ENCODE peak calls at places on chromosomes 5 and 9, in six cellular contexts. One of them, this sample, is unnamed. For H3K4me1, the result is how much of the 10 kb centered on the place peaks cover.

GRCh38 chr9:16207161-16207560 is 654.3 kb downstream of the CCDC171 start:
- DNase-seq in tibial artery: peak
- DNase-seq in uterus: peak
- DNase-seq in DND-41: peak
- DNase-seq in astrocyte: peak
- DNase-seq in sigmoid colon: peak
- DNase-seq in this sample: no peak

GRCh38 chr9:113621309-113621791 is 157.8 kb downstream of the RGS3 start:
- DNase-seq in tibial artery: peak
- DNase-seq in uterus: peak
- DNase-seq in DND-41: no peak
- DNase-seq in astrocyte: peak
- DNase-seq in sigmoid colon: peak
- DNase-seq in this sample: no peak

GRCh38 chr9:135077497-135078200 is 9.8 kb upstream of the OLFM1 start:
- DNase-seq in tibial artery: no peak
- DNase-seq in uterus: peak
- DNase-seq in DND-41: peak
- DNase-seq in astrocyte: no peak
- DNase-seq in sigmoid colon: peak
- DNase-seq in this sample: no peak

GRCh38 chr5:1262381-1262780 is 32.5 kb downstream of the TERT start:
- DNase-seq in tibial artery: no peak
- DNase-seq in uterus: no peak
- DNase-seq in DND-41: peak
- DNase-seq in astrocyte: no peak
- DNase-seq in sigmoid colon: no peak
- DNase-seq in this sample: no peak

GRCh38 chr5:68303038-68303738 is 87.6 kb downstream of the PIK3R1 start:
- DNase-seq in tibial artery: no peak
- DNase-seq in uterus: no peak
- DNase-seq in DND-41: no peak
- DNase-seq in astrocyte: peak
- DNase-seq in sigmoid colon: no peak
- DNase-seq in this sample: no peak

GRCh38 chr5:107290780-107291398 is 379.8 kb downstream of the EFNA5 start:
- DNase-seq in tibial artery: no peak
- DNase-seq in uterus: no peak
- DNase-seq in DND-41: no peak
- DNase-seq in astrocyte: no peak
- DNase-seq in sigmoid colon: no peak
- DNase-seq in this sample: no peak

GRCh38 chr5:3893975-3894374 is 298.3 kb downstream of the IRX1 start:
- DNase-seq in tibial artery: no peak
- DNase-seq in uterus: no peak
- DNase-seq in DND-41: no peak
- DNase-seq in astrocyte: no peak
- DNase-seq in sigmoid colon: no peak
- DNase-seq in this sample: no peak

GRCh38 chr9:108182950-108183381 is 672.8 kb downstream of the ACTL7B start:
- DNase-seq in tibial artery: peak
- DNase-seq in uterus: no peak
- DNase-seq in DND-41: no peak
- DNase-seq in astrocyte: peak
- DNase-seq in sigmoid colon: no peak
- DNase-seq in this sample: no peak

GRCh38 chr5:133480866-133481265 is 131.5 kb downstream of the FSTL4 start:
- DNase-seq in tibial artery: no peak
- DNase-seq in uterus: no peak
- DNase-seq in DND-41: no peak
- DNase-seq in astrocyte: no peak
- DNase-seq in sigmoid colon: no peak
- DNase-seq in this sample: no peak

GRCh38 chr9:94084314-94084713 is at the start of gene PTPDC1:
- DNase-seq in tibial artery: no peak
- DNase-seq in uterus: no peak
- DNase-seq in DND-41: no peak
- DNase-seq in astrocyte: peak
- DNase-seq in sigmoid colon: no peak
- DNase-seq in this sample: no peak

GRCh38 chr5:170273968-170274710 is 23.4 kb downstream of the LCP2 start:
- DNase-seq in tibial artery: no peak
- DNase-seq in uterus: no peak
- DNase-seq in DND-41: peak
- DNase-seq in astrocyte: no peak
- DNase-seq in sigmoid colon: peak
- DNase-seq in this sample: no peak

GRCh38 chr9:136345281-136346156 is 18.0 kb downstream of the DNLZ start:
- DNase-seq in tibial artery: peak
- DNase-seq in uterus: peak
- DNase-seq in DND-41: no peak
- DNase-seq in astrocyte: no peak
- DNase-seq in sigmoid colon: peak
- DNase-seq in this sample: peak

GRCh38 chr5:1322955-1323802 is 21.7 kb downstream of the CLPTM1L start:
- DNase-seq in tibial artery: peak
- DNase-seq in uterus: peak
- DNase-seq in DND-41: no peak
- DNase-seq in astrocyte: no peak
- DNase-seq in sigmoid colon: peak
- DNase-seq in this sample: no peak

GRCh38 chr5:140677947-140678346 is 4.6 kb upstream of the DND1 start:
- DNase-seq in tibial artery: no peak
- DNase-seq in uterus: no peak
- DNase-seq in DND-41: no peak
- DNase-seq in astrocyte: no peak
- DNase-seq in sigmoid colon: no peak
- DNase-seq in this sample: no peak

GRCh38 chr9:109787735-109788134 is 7.7 kb downstream of the PALM2AKAP2 start:
- DNase-seq in tibial artery: no peak
- DNase-seq in uterus: no peak
- DNase-seq in DND-41: no peak
- DNase-seq in astrocyte: no peak
- DNase-seq in sigmoid colon: no peak
- DNase-seq in this sample: no peak

GRCh38 chr9:81906656-81907055 is 21.6 kb upstream of the SPATA31D4 start:
- DNase-seq in tibial artery: no peak
- DNase-seq in uterus: no peak
- DNase-seq in DND-41: no peak
- DNase-seq in astrocyte: peak
- DNase-seq in sigmoid colon: no peak
- DNase-seq in this sample: no peak

GRCh38 chr5:53360811-53361210 is 119.6 kb upstream of the FST start:
- DNase-seq in tibial artery: no peak
- DNase-seq in uterus: no peak
- DNase-seq in DND-41: no peak
- DNase-seq in astrocyte: peak
- DNase-seq in sigmoid colon: no peak
- DNase-seq in this sample: no peak

GRCh38 chr5:1107167-1108007 is 4.5 kb downstream of the SLC12A7 start:
- DNase-seq in tibial artery: no peak
- DNase-seq in uterus: no peak
- DNase-seq in DND-41: no peak
- DNase-seq in astrocyte: no peak
- DNase-seq in sigmoid colon: no peak
- DNase-seq in this sample: no peak

GRCh38 chr5:119435436-119436132 is 16.7 kb upstream of the HSD17B4 start:
- DNase-seq in tibial artery: peak
- DNase-seq in uterus: no peak
- DNase-seq in DND-41: peak
- DNase-seq in astrocyte: peak
- DNase-seq in sigmoid colon: peak
- DNase-seq in this sample: peak

GRCh38 chr9:6667633-6668280 is 22.2 kb upstream of the GLDC start:
- DNase-seq in tibial artery: no peak
- DNase-seq in uterus: no peak
- DNase-seq in DND-41: peak
- DNase-seq in astrocyte: peak
- DNase-seq in sigmoid colon: no peak
- DNase-seq in this sample: no peak

GRCh38 chr5:148970876-148971275 is 92.0 kb downstream of the SH3TC2 start:
- DNase-seq in tibial artery: no peak
- DNase-seq in uterus: no peak
- DNase-seq in DND-41: no peak
- DNase-seq in astrocyte: no peak
- DNase-seq in sigmoid colon: no peak
- DNase-seq in this sample: no peak

GRCh38 chr9:121285835-121286687 is 18.1 kb downstream of the GSN start:
- DNase-seq in tibial artery: peak
- DNase-seq in uterus: peak
- DNase-seq in DND-41: no peak
- DNase-seq in astrocyte: peak
- DNase-seq in sigmoid colon: peak
- DNase-seq in this sample: no peak

GRCh38 chr9:93077811-93078210 is 18.2 kb upstream of the CARD19 start:
- DNase-seq in tibial artery: no peak
- DNase-seq in uterus: no peak
- DNase-seq in DND-41: no peak
- DNase-seq in astrocyte: no peak
- DNase-seq in sigmoid colon: no peak
- DNase-seq in this sample: no peak

GRCh38 chr5:142114686-142115085 is 6.1 kb downstream of the NDFIP1 start:
- DNase-seq in tibial artery: no peak
- DNase-seq in uterus: no peak
- DNase-seq in DND-41: no peak
- DNase-seq in astrocyte: no peak
- DNase-seq in sigmoid colon: no peak
- DNase-seq in this sample: no peak
- H3K4me1 ChIP-seq in tibial artery: under half
- H3K4me1 ChIP-seq in uterus: under half
- H3K4me1 ChIP-seq in DND-41: under half
- H3K4me1 ChIP-seq in astrocyte: under half
- H3K4me1 ChIP-seq in sigmoid colon: half or more
- H3K4me1 ChIP-seq in this sample: under half

GRCh38 chr9:126080641-126081040 is 246.0 kb upstream of the MVB12B start:
- DNase-seq in tibial artery: no peak
- DNase-seq in uterus: no peak
- DNase-seq in DND-41: no peak
- DNase-seq in astrocyte: no peak
- DNase-seq in sigmoid colon: no peak
- DNase-seq in this sample: no peak

GRCh38 chr9:126089789-126090188 is 236.8 kb upstream of the MVB12B start:
- DNase-seq in tibial artery: no peak
- DNase-seq in uterus: no peak
- DNase-seq in DND-41: no peak
- DNase-seq in astrocyte: no peak
- DNase-seq in sigmoid colon: no peak
- DNase-seq in this sample: no peak

GRCh38 chr9:126081746-126082145 is 244.9 kb upstream of the MVB12B start:
- DNase-seq in tibial artery: no peak
- DNase-seq in uterus: no peak
- DNase-seq in DND-41: no peak
- DNase-seq in astrocyte: no peak
- DNase-seq in sigmoid colon: no peak
- DNase-seq in this sample: no peak

GRCh38 chr9:126088336-126088735 is 238.3 kb upstream of the MVB12B start:
- DNase-seq in tibial artery: no peak
- DNase-seq in uterus: no peak
- DNase-seq in DND-41: no peak
- DNase-seq in astrocyte: no peak
- DNase-seq in sigmoid colon: no peak
- DNase-seq in this sample: no peak

DNA sequence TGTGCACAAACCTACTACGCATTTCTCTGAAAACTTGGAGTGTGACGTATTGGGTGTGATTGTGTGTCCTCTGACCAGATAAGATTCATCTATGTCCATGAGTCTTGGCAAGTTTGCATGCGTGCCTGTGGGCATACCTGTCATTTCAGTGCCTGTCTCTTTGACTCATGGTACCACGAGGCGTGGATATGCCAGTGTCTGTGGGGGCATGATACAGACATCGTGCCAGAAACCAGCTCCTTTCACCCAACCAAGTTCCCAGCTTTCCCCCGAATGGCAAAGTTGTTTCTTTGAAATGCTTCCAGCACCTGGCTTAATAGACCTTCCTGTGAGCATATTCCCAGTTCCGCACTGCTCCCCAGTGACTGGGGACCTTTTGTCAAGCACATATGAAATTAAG is 241.9 kb upstream of the MVB12B start:
- DNase-seq in tibial artery: no peak
- DNase-seq in uterus: no peak
- DNase-seq in DND-41: no peak
- DNase-seq in astrocyte: no peak
- DNase-seq in sigmoid colon: no peak
- DNase-seq in this sample: no peak
- H3K4me1 ChIP-seq in tibial artery: under half
- H3K4me1 ChIP-seq in uterus: under half
- H3K4me1 ChIP-seq in DND-41: under half
- H3K4me1 ChIP-seq in astrocyte: under half
- H3K4me1 ChIP-seq in sigmoid colon: under half
- H3K4me1 ChIP-seq in this sample: under half

DNA sequence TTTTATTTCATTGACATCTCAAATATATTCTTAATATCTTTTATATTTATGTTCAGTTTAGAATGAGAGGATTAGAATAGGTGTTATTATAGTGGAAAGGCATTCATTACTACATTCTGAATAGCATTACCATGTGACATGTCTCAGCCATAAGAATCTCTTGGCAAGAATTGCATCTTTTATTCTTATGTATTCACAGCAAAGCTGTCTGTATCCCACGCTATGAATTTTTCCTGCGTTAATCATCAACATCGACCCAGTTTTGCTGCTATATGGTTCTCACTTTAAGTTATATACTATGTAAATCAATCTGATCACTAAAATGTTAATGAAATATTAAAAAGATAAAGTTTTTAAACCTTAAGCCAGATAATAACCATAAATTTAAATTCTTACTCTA is 248.5 kb downstream of the TMEM232 start:
- DNase-seq in tibial artery: no peak
- DNase-seq in uterus: no peak
- DNase-seq in DND-41: no peak
- DNase-seq in astrocyte: peak
- DNase-seq in sigmoid colon: no peak
- DNase-seq in this sample: no peak
- H3K4me1 ChIP-seq in tibial artery: under half
- H3K4me1 ChIP-seq in uterus: under half
- H3K4me1 ChIP-seq in DND-41: under half
- H3K4me1 ChIP-seq in astrocyte: under half
- H3K4me1 ChIP-seq in sigmoid colon: under half
- H3K4me1 ChIP-seq in this sample: under half

GRCh38 chr9:21683484-21684175 is 118.8 kb upstream of the MTAP start:
- DNase-seq in tibial artery: no peak
- DNase-seq in uterus: no peak
- DNase-seq in DND-41: no peak
- DNase-seq in astrocyte: no peak
- DNase-seq in sigmoid colon: no peak
- DNase-seq in this sample: no peak

GRCh38 chr9:21682981-21683380 is 119.5 kb upstream of the MTAP start:
- DNase-seq in tibial artery: no peak
- DNase-seq in uterus: no peak
- DNase-seq in DND-41: no peak
- DNase-seq in astrocyte: peak
- DNase-seq in sigmoid colon: no peak
- DNase-seq in this sample: no peak

GRCh38 chr9:21684831-21685362 is 117.5 kb upstream of the MTAP start:
- DNase-seq in tibial artery: no peak
- DNase-seq in uterus: no peak
- DNase-seq in DND-41: no peak
- DNase-seq in astrocyte: peak
- DNase-seq in sigmoid colon: no peak
- DNase-seq in this sample: peak

GRCh38 chr9:21685502-21685901 is 116.9 kb upstream of the MTAP start:
- DNase-seq in tibial artery: no peak
- DNase-seq in uterus: no peak
- DNase-seq in DND-41: no peak
- DNase-seq in astrocyte: no peak
- DNase-seq in sigmoid colon: no peak
- DNase-seq in this sample: no peak

GRCh38 chr9:21684231-21684630 is 118.2 kb upstream of the MTAP start:
- DNase-seq in tibial artery: no peak
- DNase-seq in uterus: no peak
- DNase-seq in DND-41: no peak
- DNase-seq in astrocyte: no peak
- DNase-seq in sigmoid colon: no peak
- DNase-seq in this sample: no peak
- H3K4me1 ChIP-seq in tibial artery: under half
- H3K4me1 ChIP-seq in uterus: under half
- H3K4me1 ChIP-seq in DND-41: under half
- H3K4me1 ChIP-seq in astrocyte: half or more
- H3K4me1 ChIP-seq in sigmoid colon: under half
- H3K4me1 ChIP-seq in this sample: under half

This sample was measured in lung.